ENCODE peak calls at places on chromosomes 6 and 20, in six cellular contexts. R is NCI-H2171, T is iris pigment epithelial cell, D is HTR-8/SVneo, N is MV-4-11, K is HT-29. Q is an unnamed sample.

GRCh38 chr20:51946581-51946980 is 144.3 kb upstream of the SALL4 start:
- DNase-seq in R (no peak), T (peak), D (no peak), N (no peak), K (no peak), Q (no peak)

GRCh38 chr6:73712536-73712935 is 16.5 kb downstream of the CD109 start:
- DNase-seq in R (no peak), T (peak), D (no peak), N (no peak), K (no peak), Q (no peak)

GRCh38 chr6:116392158-116393032 is 21.6 kb downstream of the DSE start:
- DNase-seq in R (no peak), T (peak), D (no peak), N (peak), K (no peak), Q (no peak)

GRCh38 chr20:39289831-39290230 is 327.7 kb downstream of the DHX35 start:
- DNase-seq in R (no peak), T (no peak), D (no peak), N (no peak), K (no peak), Q (no peak)

GRCh38 chr6:27617046-27617687 is 144.3 kb upstream of the ZNF184 start:
- DNase-seq in R (no peak), T (peak), D (no peak), N (no peak), K (peak), Q (no peak)

GRCh38 chr6:137465378-137466009 is 28.7 kb downstream of the OLIG3 start:
- DNase-seq in R (no peak), T (no peak), D (no peak), N (no peak), K (no peak), Q (no peak)

GRCh38 chr20:43922614-43923013 is 8.0 kb downstream of the TOX2 start:
- DNase-seq in R (no peak), T (no peak), D (no peak), N (no peak), K (no peak), Q (no peak)

GRCh38 chr6:78460711-78461110 is 406.6 kb upstream of the IRAK1BP1 start:
- DNase-seq in R (no peak), T (peak), D (no peak), N (no peak), K (no peak), Q (no peak)

GRCh38 chr6:89836637-89837222 is 7.0 kb downstream of the CASP8AP2 start:
- DNase-seq in R (no peak), T (no peak), D (no peak), N (peak), K (no peak), Q (no peak)

GRCh38 chr6:132314432-132314831 is 86.8 kb downstream of the MOXD1 start:
- DNase-seq in R (no peak), T (no peak), D (no peak), N (no peak), K (no peak), Q (no peak)

GRCh38 chr6:137878810-137879285 is 11.8 kb downstream of the TNFAIP3 start:
- DNase-seq in R (no peak), T (no peak), D (no peak), N (no peak), K (no peak), Q (no peak)

GRCh38 chr20:62133051-62133845 is 9.9 kb downstream of the PSMA7 start:
- DNase-seq in R (no peak), T (peak), D (no peak), N (peak), K (no peak), Q (no peak)

GRCh38 chr20:63833776-63834544 is 2.9 kb upstream of the ZBTB46 start:
- DNase-seq in R (no peak), T (peak), D (no peak), N (no peak), K (no peak), Q (no peak)

GRCh38 chr6:16982827-16983226 is 119.0 kb upstream of the STMND1 start:
- DNase-seq in R (no peak), T (peak), D (no peak), N (peak), K (no peak), Q (peak)